ENCODE peak calls at places on chromosomes 6 and 20, in ten cellular contexts. W, T, R, P, V, Y, E, A, O and N are unnamed samples.

GRCh38 chr20:38520261-38520660 is 47.6 kb downstream of the RALGAPB start:
- DNase-seq in W (no peak), V (no peak), P (no peak), Y (no peak), T (no peak), E (no peak), O (no peak), R (no peak), A (no peak), N (no peak)

GRCh38 chr20:57712851-57713504 is 3.2 kb upstream of the PMEPA1 start:
- DNase-seq in W (no peak), R (no peak), Y (peak; percentile 50), O (no peak), P (no peak), T (no peak), A (no peak), V (no peak), E (no peak), N (no peak)

GRCh38 chr20:11454966-11455799 is 462.5 kb upstream of the BTBD3 start:
- DNase-seq in R (no peak), V (peak; percentile 92), Y (peak; percentile 97), P (no peak), W (no peak), O (peak; percentile 35), T (no peak), E (no peak), A (no peak), N (peak; percentile 14)

GRCh38 chr6:21767891-21768659 is 174.5 kb downstream of the SOX4 start:
- DNase-seq in R (no peak), W (no peak), T (no peak), V (no peak), A (no peak), O (peak; percentile 34), P (no peak), Y (peak; percentile 40), E (no peak), N (no peak)

GRCh38 chr6:163599136-163599535 is 184.6 kb downstream of the QKI start:
- DNase-seq in E (no peak), Y (no peak), W (no peak), P (no peak), A (no peak), V (no peak), R (no peak), O (no peak), T (no peak), N (no peak)

GRCh38 chr6:69866351-69867074 is at the start of gene COL19A1:
- DNase-seq in E (peak; percentile 41), Y (peak; percentile 1), O (peak; percentile 73), T (peak; percentile 52), W (peak; percentile 18), R (no peak), A (no peak), V (no peak), P (peak; percentile 39), N (peak; percentile 43)

GRCh38 chr6:19759117-19759880 is 77.9 kb upstream of the ID4 start:
- DNase-seq in W (no peak), T (no peak), E (no peak), O (no peak), P (no peak), R (no peak), V (no peak), Y (peak; percentile 94), A (no peak), N (no peak)

GRCh38 chr6:158654960-158655485 is 5.2 kb downstream of the SYTL3 start:
- DNase-seq in W (no peak), R (peak; percentile 64), V (no peak), E (no peak), Y (no peak), O (no peak), P (no peak), T (no peak), A (no peak), N (no peak)

GRCh38 chr6:235763-236360 is 56.4 kb upstream of the DUSP22 start:
- DNase-seq in E (no peak), W (no peak), R (no peak), O (peak; percentile 87), T (no peak), P (peak; percentile 90), A (no peak), V (no peak), Y (no peak), N (no peak)

GRCh38 chr20:18138266-18138582 is 561 bp downstream of the KAT14 start:
- DNase-seq in O (no peak), Y (no peak), R (no peak), P (no peak), V (no peak), T (peak; percentile 34), A (no peak), W (no peak), E (no peak), N (no peak)

GRCh38 chr20:57809661-57810172 is 99.9 kb upstream of the PMEPA1 start:
- DNase-seq in T (no peak), V (no peak), E (no peak), Y (peak; percentile 68), A (peak; percentile 65), O (no peak), P (no peak), R (no peak), W (no peak), N (no peak)

DNA sequence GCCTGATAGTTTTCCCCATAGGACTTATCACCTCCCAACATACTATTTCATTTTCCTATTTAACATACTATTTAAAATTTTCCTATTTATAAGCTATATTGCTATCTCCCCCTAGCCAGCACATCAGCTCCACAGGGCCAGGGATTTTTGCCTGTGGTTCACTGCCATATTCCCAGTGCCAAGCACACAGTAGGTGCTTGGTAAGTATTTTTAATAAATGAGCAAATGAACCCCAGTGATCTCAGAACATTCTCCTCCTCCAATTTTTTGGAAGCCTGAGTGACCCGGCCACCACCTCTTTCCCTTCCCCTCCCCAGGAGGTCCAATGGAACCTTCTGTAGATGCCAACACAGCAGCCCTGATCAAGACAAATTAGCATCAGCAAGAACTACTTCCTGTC is 33.3 kb downstream of the NFATC2 start:
- DNase-seq in W (no peak), A (no peak), T (no peak), O (no peak), R (no peak), Y (no peak), V (no peak), P (no peak), E (no peak), N (no peak)
- TF ChIP-seq CTCF in W (no peak), A (no peak), T (no peak), O (no peak), R (no peak), Y (no peak), V (no peak), P (no peak), E (no peak), N (no peak)

DNA sequence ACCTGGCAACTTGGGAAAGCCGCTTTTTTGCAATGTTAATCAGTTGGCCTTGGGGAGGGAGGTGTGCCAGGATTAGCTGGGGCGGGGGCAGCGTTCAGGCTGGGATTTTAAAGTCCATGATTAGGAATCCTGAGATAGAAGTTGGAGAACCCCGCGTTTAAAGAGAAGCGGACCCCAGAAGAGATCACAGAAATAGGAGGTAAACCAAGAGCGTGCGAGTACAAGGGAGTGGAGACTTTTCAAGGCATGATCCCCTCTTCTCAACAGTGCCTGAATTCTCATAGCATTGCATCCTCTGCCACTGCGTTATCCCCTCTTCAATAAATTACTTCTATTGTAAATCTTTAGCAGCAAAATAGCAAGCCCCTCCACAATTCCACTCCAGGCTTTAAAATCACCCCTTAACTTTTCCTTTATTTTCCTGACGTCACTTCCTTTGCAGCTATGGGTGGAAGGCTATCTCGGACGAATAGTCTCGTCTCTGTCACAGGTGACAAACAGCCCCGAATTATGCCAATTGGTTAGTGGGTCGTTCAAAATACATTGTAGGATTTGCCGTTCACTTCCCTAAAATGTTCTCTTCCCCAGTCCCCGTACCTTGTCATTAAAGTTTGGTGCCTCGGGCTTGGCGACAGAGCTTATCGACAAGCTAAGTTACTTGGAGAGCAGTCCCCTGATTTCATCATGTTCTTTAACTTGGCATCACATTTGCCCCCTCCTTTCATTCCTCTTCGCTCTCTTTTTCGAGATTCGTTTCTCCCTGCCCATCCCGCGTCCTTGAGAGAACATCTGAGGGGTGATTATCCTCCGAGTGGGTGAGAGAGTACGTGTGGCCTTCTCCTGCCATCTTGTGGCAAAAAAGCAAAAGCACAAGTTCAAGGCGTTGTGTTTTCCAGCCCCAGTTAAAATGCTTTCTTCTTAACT is 17.1 kb downstream of the OR2B2 start:
- DNase-seq in O (peak; percentile 88), T (no peak), V (peak; percentile 73), W (peak; percentile 46), A (no peak), P (peak; percentile 74), Y (peak; percentile 80), E (no peak), R (peak; percentile 51), N (peak; percentile 58)
- TF ChIP-seq CTCF in O (peak; percentile 71), T (peak; percentile 42), V (peak; percentile 62), W (peak; percentile 83), A (peak; percentile 87), P (peak; percentile 76), Y (peak; percentile 93), E (peak; percentile 81), R (peak; percentile 85), N (peak; percentile 82)

DNA sequence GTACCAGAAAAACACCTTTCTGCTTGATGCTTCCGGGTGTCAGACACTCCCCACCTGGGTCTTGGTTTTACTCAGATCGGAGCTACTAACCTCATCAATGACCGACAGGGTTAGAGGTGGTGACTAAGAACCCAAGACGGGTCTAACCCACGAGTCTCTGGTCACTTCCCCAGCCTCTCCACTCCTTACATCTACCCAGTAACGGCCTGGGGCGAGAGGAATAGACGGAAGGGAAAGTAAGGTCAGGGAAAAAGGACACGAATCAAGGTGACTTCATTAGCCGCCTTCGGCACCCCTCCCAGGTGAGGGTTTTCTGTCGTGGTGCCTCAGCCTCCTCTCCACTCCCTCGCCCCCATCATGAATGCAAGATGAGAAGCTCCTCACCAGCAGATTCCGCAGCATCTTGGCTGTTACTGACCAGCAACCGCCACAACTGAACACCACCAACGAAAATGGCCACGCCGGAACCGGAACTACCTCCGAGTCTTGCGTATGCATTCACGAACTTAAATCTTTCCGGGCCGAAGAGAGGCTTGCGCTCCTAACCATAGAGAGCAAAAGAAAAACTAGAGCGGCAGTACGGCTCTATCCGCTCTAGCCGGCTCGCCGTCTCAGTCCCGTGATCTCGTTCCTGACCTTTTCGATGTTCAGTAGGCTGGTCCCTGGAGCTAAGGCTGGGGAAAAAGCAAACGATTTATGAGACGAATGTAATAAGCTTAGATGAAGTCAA is at the start of gene COX7A2:
- DNase-seq in Y (peak; percentile 94), O (peak; percentile 98), V (peak; percentile 92), W (peak; percentile 71), P (peak; percentile 93), A (peak; percentile 89), T (peak; percentile 80), E (peak; percentile 93), R (peak; percentile 92), N (peak; percentile 84)
- TF ChIP-seq CTCF in Y (no peak), O (no peak), V (no peak), W (no peak), P (no peak), A (no peak), T (no peak), E (no peak), R (no peak), N (no peak)

GRCh38 chr6:85756982-85757381 is 114.3 kb upstream of the SYNCRIP start:
- DNase-seq in O (peak; percentile 24), A (no peak), V (no peak), T (no peak), R (no peak), Y (peak; percentile 59), E (no peak), W (no peak), P (no peak), N (no peak)
- TF ChIP-seq CTCF in O (peak; percentile 16), A (peak; percentile 18), V (no peak), T (no peak), R (no peak), Y (peak; percentile 60), E (peak; percentile 32), W (peak; percentile 68), P (peak; percentile 33), N (peak; percentile 47)

GRCh38 chr20:15584507-15584906 is 988.7 kb downstream of the KIF16B start:
- DNase-seq in V (no peak), E (no peak), A (no peak), Y (no peak), P (no peak), O (no peak), W (no peak), T (peak; percentile 15), R (no peak), N (no peak)
- TF ChIP-seq CTCF in V (no peak), E (no peak), A (no peak), Y (no peak), P (no peak), O (no peak), W (no peak), T (no peak), R (no peak), N (no peak)